ENCODE peak calls at places on chromosomes 2 and 18, in seven cellular contexts. S, U, X, G, C, N and F are unnamed samples.

GRCh38 chr2:197304556-197305011 is 6.0 kb downstream of the ANKRD44 start:
- DNase-seq in S (no peak), U (no peak), X (no peak), G (no peak), C (no peak), N (no peak), F (no peak)

GRCh38 chr2:9782197-9782719 is 61.0 kb upstream of the TAF1B start:
- DNase-seq in S (no peak), U (no peak), X (no peak), G (no peak), C (no peak), N (no peak), F (no peak)

GRCh38 chr2:28821295-28821958 is 10.8 kb downstream of the SPDYA start:
- DNase-seq in S (peak), U (peak), X (peak), G (peak), C (peak), N (peak), F (no peak)

GRCh38 chr2:213751446-213751845 is 467.2 kb downstream of the SPAG16 start:
- DNase-seq in S (no peak), U (no peak), X (no peak), G (peak), C (no peak), N (no peak), F (no peak)

GRCh38 chr18:11994708-11995444 is 13.6 kb downstream of the IMPA2 start:
- DNase-seq in S (peak), U (no peak), X (no peak), G (no peak), C (no peak), N (no peak), F (no peak)

GRCh38 chr2:221997100-221997499 is 301.7 kb downstream of the PAX3 start:
- DNase-seq in S (peak), U (no peak), X (no peak), G (no peak), C (no peak), N (no peak), F (no peak)

GRCh38 chr2:239177908-239178307 is 222.9 kb downstream of the HDAC4 start:
- DNase-seq in S (no peak), U (no peak), X (no peak), G (no peak), C (no peak), N (no peak), F (no peak)

GRCh38 chr2:85537600-85538506 is 1.1 kb upstream of the MAT2A start:
- DNase-seq in S (peak), U (peak), X (no peak), G (no peak), C (peak), N (peak), F (no peak)

GRCh38 chr2:193584522-193584938 is 1389.8 kb upstream of the TMEFF2 start:
- DNase-seq in S (peak), U (peak), X (no peak), G (no peak), C (no peak), N (peak), F (no peak)

GRCh38 chr2:39902103-39902502 is 123.0 kb upstream of the THUMPD2 start:
- DNase-seq in S (no peak), U (no peak), X (no peak), G (no peak), C (no peak), N (no peak), F (no peak)

GRCh38 chr18:23887493-23887892 is 127.1 kb upstream of the TTC39C start:
- DNase-seq in S (no peak), U (no peak), X (no peak), G (no peak), C (no peak), N (peak), F (no peak)

GRCh38 chr2:226447896-226448295 is 351.7 kb downstream of the IRS1 start:
- DNase-seq in S (no peak), U (no peak), X (no peak), G (no peak), C (no peak), N (no peak), F (no peak)

GRCh38 chr2:149735237-149735958 is 147.8 kb upstream of the MMADHC start:
- DNase-seq in S (no peak), U (no peak), X (no peak), G (no peak), C (no peak), N (no peak), F (no peak)

GRCh38 chr2:101630224-101630949 is 67.1 kb upstream of the MAP4K4 start:
- DNase-seq in S (peak), U (no peak), X (no peak), G (no peak), C (no peak), N (no peak), F (no peak)

GRCh38 chr2:212227755-212228154 is 310.8 kb downstream of the ERBB4 start:
- DNase-seq in S (peak), U (no peak), X (no peak), G (no peak), C (no peak), N (no peak), F (no peak)

GRCh38 chr2:5315512-5315911 is 376.7 kb upstream of the SOX11 start:
- DNase-seq in S (no peak), U (no peak), X (no peak), G (no peak), C (no peak), N (peak), F (no peak)

GRCh38 chr18:32372381-32373061 is 98.2 kb downstream of the GAREM1 start:
- DNase-seq in S (peak), U (no peak), X (no peak), G (no peak), C (no peak), N (no peak), F (no peak)

GRCh38 chr2:174051741-174052638 is 86.8 kb upstream of the SP3 start:
- DNase-seq in S (peak), U (peak), X (no peak), G (no peak), C (no peak), N (peak), F (no peak)

GRCh38 chr2:164843346-164843841 is 1.8 kb upstream of the COBLL1 start:
- DNase-seq in S (peak), U (no peak), X (no peak), G (no peak), C (no peak), N (no peak), F (no peak)

GRCh38 chr2:20188201-20188600 is 36.7 kb downstream of the SDC1 start:
- DNase-seq in S (no peak), U (no peak), X (no peak), G (no peak), C (no peak), N (no peak), F (no peak)

GRCh38 chr2:234363011-234363487 is 133.8 kb downstream of the ARL4C start:
- DNase-seq in S (peak), U (no peak), X (no peak), G (no peak), C (peak), N (no peak), F (no peak)

GRCh38 chr2:154452906-154453493 is 245.5 kb upstream of the KCNJ3 start:
- DNase-seq in S (no peak), U (no peak), X (no peak), G (peak), C (no peak), N (no peak), F (no peak)

GRCh38 chr18:72201032-72201431 is 343.1 kb downstream of the CBLN2 start:
- DNase-seq in S (no peak), U (no peak), X (no peak), G (no peak), C (no peak), N (no peak), F (no peak)

GRCh38 chr2:61689526-61689925 is 151.4 kb upstream of the XPO1 start:
- DNase-seq in S (no peak), U (no peak), X (no peak), G (no peak), C (no peak), N (no peak), F (no peak)

GRCh38 chr2:45789317-45789716 is 137.8 kb downstream of the PRKCE start:
- DNase-seq in S (no peak), U (no peak), X (no peak), G (no peak), C (no peak), N (no peak), F (no peak)

GRCh38 chr2:136008205-136008865 is 22.9 kb upstream of the DARS1 start:
- DNase-seq in S (no peak), U (no peak), X (no peak), G (no peak), C (no peak), N (no peak), F (no peak)

GRCh38 chr2:58054264-58054663 is 7.7 kb downstream of the VRK2 start:
- DNase-seq in S (no peak), U (no peak), X (no peak), G (no peak), C (no peak), N (no peak), F (no peak)

GRCh38 chr2:24404582-24404981 is 44.2 kb upstream of the ITSN2 start:
- DNase-seq in S (no peak), U (no peak), X (no peak), G (no peak), C (no peak), N (no peak), F (no peak)

GRCh38 chr18:46413684-46414083 is 243.3 kb downstream of the LOXHD1 start:
- DNase-seq in S (no peak), U (no peak), X (no peak), G (no peak), C (no peak), N (no peak), F (no peak)

GRCh38 chr2:172107690-172108586 is 5.2 kb upstream of the DLX2 start:
- DNase-seq in S (no peak), U (no peak), X (no peak), G (no peak), C (no peak), N (peak), F (no peak)

GRCh38 chr2:144239726-144240125 is 280.2 kb downstream of the ZEB2 start:
- DNase-seq in S (no peak), U (no peak), X (no peak), G (no peak), C (no peak), N (no peak), F (no peak)

GRCh38 chr2:86028763-86029381 is 76.8 kb downstream of the POLR1A start:
- DNase-seq in S (no peak), U (no peak), X (no peak), G (no peak), C (no peak), N (no peak), F (no peak)

GRCh38 chr18:3052411-3052758 is 39.4 kb upstream of the LPIN2 start:
- DNase-seq in S (no peak), U (no peak), X (no peak), G (no peak), C (no peak), N (no peak), F (no peak)

GRCh38 chr2:171478345-171478744 is 43.9 kb upstream of the CYBRD1 start:
- DNase-seq in S (no peak), U (no peak), X (no peak), G (no peak), C (no peak), N (no peak), F (no peak)

GRCh38 chr2:37800176-37800835 is 124.8 kb upstream of the RMDN2 start:
- DNase-seq in S (no peak), U (no peak), X (no peak), G (no peak), C (no peak), N (no peak), F (no peak)
- TF ChIP-seq TAF1 in S (no peak), U (no peak), X (no peak), G (no peak), C (no peak), N (no peak), F (no peak)

DNA sequence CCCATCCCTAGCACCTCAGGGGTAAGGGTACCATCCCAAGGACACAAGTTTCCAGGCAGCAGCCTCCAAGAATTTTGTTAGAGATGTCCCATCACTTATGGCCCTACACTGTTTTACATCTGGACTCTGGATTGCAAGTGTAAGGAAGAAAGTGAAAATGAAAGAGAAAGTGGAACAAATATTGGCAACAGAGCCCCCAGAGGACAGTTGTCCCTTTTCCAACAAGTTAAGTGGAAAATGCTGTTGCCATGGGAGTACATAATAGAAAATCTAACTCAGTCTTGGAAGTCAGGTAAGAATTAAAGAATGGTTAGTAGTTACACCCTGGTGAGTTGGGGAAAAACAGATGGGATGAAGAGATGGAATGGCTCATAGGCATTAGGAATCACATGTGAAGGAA is 50.6 kb downstream of the TTC21B start:
- DNase-seq in S (peak), U (no peak), X (no peak), G (no peak), C (no peak), N (no peak), F (no peak)
- TF ChIP-seq TAF1 in S (no peak), U (no peak), X (no peak), G (no peak), C (no peak), N (no peak), F (no peak)

GRCh38 chr2:134567666-134568065 is 151.1 kb downstream of the TMEM163 start:
- DNase-seq in S (no peak), U (no peak), X (no peak), G (no peak), C (no peak), N (no peak), F (no peak)

GRCh38 chr2:134568413-134568812 is 150.4 kb downstream of the TMEM163 start:
- DNase-seq in S (no peak), U (no peak), X (no peak), G (no peak), C (no peak), N (no peak), F (no peak)

DNA sequence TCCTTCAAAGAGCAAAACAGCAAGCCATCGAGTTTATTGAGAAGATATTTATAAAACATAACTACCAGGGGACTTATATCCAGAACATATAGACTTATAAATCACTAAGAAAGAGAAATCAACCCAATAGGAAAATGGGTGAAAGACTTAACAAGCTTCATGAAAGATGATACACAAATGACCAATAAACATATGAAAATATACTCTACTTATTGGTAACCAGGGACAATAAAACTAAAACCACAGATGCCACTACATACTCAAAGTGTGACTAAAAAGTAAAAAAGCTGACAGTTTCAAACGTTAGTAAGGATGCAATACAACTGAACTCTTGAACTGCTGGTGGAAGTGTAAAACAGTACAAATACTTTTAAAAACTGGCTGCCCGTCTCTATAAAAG is 154.3 kb downstream of the TMEM163 start:
- DNase-seq in S (no peak), U (no peak), X (no peak), G (no peak), C (no peak), N (no peak), F (no peak)
- TF ChIP-seq TAF1 in S (no peak), U (no peak), X (no peak), G (no peak), C (no peak), N (no peak), F (no peak)

GRCh38 chr2:8409461-8410260 is 272.2 kb upstream of the ID2 start:
- DNase-seq in S (no peak), U (no peak), X (no peak), G (no peak), C (no peak), N (no peak), F (no peak)

GRCh38 chr2:8407332-8407731 is 274.5 kb upstream of the ID2 start:
- DNase-seq in S (no peak), U (no peak), X (no peak), G (no peak), C (no peak), N (no peak), F (no peak)

GRCh38 chr2:8412082-8412481 is 269.8 kb upstream of the ID2 start:
- DNase-seq in S (peak), U (no peak), X (no peak), G (no peak), C (no peak), N (no peak), F (no peak)

GRCh38 chr2:8406271-8406670 is 275.6 kb upstream of the ID2 start:
- DNase-seq in S (no peak), U (no peak), X (no peak), G (no peak), C (no peak), N (no peak), F (no peak)

DNA sequence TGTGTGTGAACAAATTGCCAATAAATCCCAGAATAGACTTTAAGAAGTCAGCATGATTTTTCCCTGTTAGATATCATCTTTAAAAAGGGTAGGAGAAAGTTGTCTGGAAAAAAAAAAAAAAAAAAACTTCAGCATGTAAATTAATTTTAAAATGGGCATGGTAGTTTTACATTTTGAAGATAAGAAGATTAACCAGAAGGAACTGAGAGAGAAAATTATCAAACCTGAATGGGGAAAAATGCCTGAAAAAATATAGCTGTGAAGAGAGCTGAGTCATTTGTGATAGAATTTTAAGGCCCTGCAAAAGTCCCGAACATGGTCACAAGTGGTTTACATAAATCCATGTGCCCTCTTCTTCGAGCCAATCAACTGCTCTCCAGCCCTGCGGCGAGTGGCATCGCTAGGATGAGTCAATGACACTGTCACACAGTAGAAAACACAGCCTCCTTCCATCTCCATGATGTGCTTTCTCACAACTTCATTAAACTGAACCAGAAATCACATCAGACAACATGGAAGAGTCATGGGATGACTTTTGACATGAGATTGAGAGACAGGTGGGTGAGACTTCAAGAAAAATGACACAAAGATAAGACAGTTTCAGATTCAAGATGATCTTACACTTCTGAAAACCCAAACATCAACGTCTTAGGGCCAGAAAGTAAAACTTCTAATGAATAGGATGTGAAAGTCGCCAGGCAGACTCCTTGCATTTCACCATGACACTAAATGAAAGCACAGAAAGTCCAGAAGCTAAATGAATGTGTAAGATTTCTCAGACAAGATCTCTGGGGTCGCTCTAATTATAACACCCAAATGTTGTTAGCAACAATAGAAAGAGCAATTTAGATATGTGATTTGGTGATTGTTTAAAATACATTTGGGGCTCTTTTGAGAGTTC is 273.0 kb upstream of the ID2 start:
- DNase-seq in S (no peak), U (no peak), X (no peak), G (peak), C (no peak), N (no peak), F (no peak)
- TF ChIP-seq TAF1 in S (no peak), U (no peak), X (no peak), G (no peak), C (no peak), N (no peak), F (no peak)

GRCh38 chr2:11932896-11933295 is 186.5 kb downstream of the LPIN1 start:
- DNase-seq in S (no peak), U (no peak), X (no peak), G (no peak), C (no peak), N (no peak), F (no peak)
- TF ChIP-seq TAF1 in S (no peak), U (no peak), X (no peak), G (no peak), C (no peak), N (no peak), F (no peak)

DNA sequence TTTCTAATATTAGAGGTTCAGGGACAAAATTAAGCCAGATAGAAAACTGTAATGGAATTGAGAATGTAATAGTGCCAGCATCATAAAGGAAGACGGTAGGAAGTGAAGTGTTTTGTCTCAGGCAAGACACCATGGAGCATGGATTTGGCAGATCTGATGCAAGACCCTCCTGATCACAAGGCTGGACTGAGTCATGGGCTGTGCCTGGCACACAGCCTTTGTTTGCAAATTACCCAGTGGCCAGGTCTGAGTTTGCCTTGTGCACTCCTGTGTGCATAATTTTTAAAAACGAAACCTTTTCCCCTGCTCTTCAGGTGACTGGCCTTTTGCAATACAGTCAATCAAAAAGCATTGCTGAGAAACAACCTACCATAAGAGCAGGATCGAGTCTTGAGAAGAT is 2.0 kb upstream of the UPP2 start:
- DNase-seq in S (peak), U (no peak), X (no peak), G (no peak), C (no peak), N (no peak), F (no peak)
- TF ChIP-seq TAF1 in S (no peak), U (no peak), X (no peak), G (no peak), C (no peak), N (no peak), F (no peak)